ENCODE peak calls at places on chromosome 3, in ten cellular contexts. V is iPS DF 19.7; Z is NCI-H82; R is pancreas; A is substantia nigra; I is HT-29; D is activated naive CD8-positive, alpha-beta T cell treated with anti-CD3 and anti-CD28 coated beads, Interleukin-2, amount 10 ng/mL, durations not matched to agents 7 days and 5 days; E is NCI-H1092 treated with DMSO at 0.1 percent for 48 hours; T is NCI-H345; G is ELR. O is an unnamed sample.

GRCh38 chr3:178849220-178849910 is 222.2 kb downstream of the ZMAT3 start:
- DNase-seq in I (no peak), A (no peak), G (no peak), D (no peak), E (peak; percentile 9), V (no peak), R (no peak), T (peak; percentile 58), Z (no peak), O (no peak)

GRCh38 chr3:112013058-112013783 is 14.5 kb downstream of the TAGLN3 start:
- DNase-seq in I (peak; percentile 88), A (peak; percentile 31), G (peak; percentile 83), R (peak; percentile 64), T (no peak), D (peak; percentile 52), Z (peak; percentile 48), E (no peak), V (no peak), O (peak; percentile 74)

GRCh38 chr3:30081904-30082303 is 524.5 kb upstream of the TGFBR2 start:
- DNase-seq in D (no peak), Z (no peak), T (no peak), V (no peak), G (no peak), A (no peak), R (no peak), I (peak; percentile 42), E (no peak), O (no peak)

GRCh38 chr3:111729087-111729846 is 129.8 kb upstream of the PHLDB2 start:
- DNase-seq in D (no peak), G (no peak), V (no peak), E (no peak), T (no peak), A (no peak), I (peak; percentile 19), R (no peak), Z (peak; percentile 76), O (peak; percentile 24)

GRCh38 chr3:190238871-190239270 is 83.4 kb downstream of the CLDN1 start:
- DNase-seq in R (no peak), A (no peak), G (no peak), E (no peak), Z (no peak), I (no peak), D (no peak), T (no peak), V (no peak), O (no peak)

GRCh38 chr3:14797731-14798130 is 21.0 kb upstream of the FGD5 start:
- DNase-seq in Z (no peak), I (no peak), G (no peak), D (no peak), V (no peak), A (no peak), E (no peak), T (no peak), R (no peak), O (no peak)

GRCh38 chr3:131386429-131386926 is 4.9 kb downstream of the NUDT16 start:
- DNase-seq in D (no peak), E (no peak), T (no peak), Z (no peak), G (no peak), I (peak; percentile 20), A (peak; percentile 39), V (no peak), R (no peak), O (no peak)

GRCh38 chr3:16455001-16455400 is 58.5 kb downstream of the RFTN1 start:
- DNase-seq in Z (peak; percentile 19), I (no peak), V (no peak), D (no peak), A (no peak), G (no peak), T (no peak), R (no peak), E (peak; percentile 60), O (no peak)

GRCh38 chr3:84522893-84523292 is 435.9 kb upstream of the CADM2 start:
- DNase-seq in I (no peak), G (no peak), Z (no peak), D (no peak), R (no peak), A (no peak), V (no peak), T (no peak), E (no peak), O (no peak)

GRCh38 chr3:169323580-169324453 is 339.7 kb downstream of the MECOM start:
- DNase-seq in D (no peak), I (peak; percentile 80), G (no peak), R (no peak), Z (no peak), V (no peak), A (peak; percentile 6), E (no peak), T (no peak), O (no peak)

GRCh38 chr3:32226875-32227500 is 11.5 kb upstream of the CMTM8 start:
- DNase-seq in V (no peak), T (no peak), G (peak; percentile 64), R (no peak), A (no peak), E (no peak), Z (no peak), D (no peak), I (peak; percentile 34), O (no peak)

O was measured in WERI-Rb-1.